ENCODE peak calls at places on chromosomes 12 and 14, in five cellular contexts. T, S, J, V and L are unnamed samples.

GRCh38 chr12:94536040-94536965 is 76.6 kb upstream of the CEP83 start:
- DNase-seq in J (no peak), V (no peak), T (no peak), S (no peak), L (no peak)

GRCh38 chr12:104022816-104023215 is 27.2 kb downstream of the GLT8D2 start:
- DNase-seq in V (no peak), S (no peak), T (no peak), J (no peak), L (no peak)

GRCh38 chr12:75632452-75632851 is 121.0 kb upstream of the KRR1 start:
- DNase-seq in V (no peak), T (peak; percentile 77), J (no peak), S (no peak), L (no peak)

GRCh38 chr12:132545183-132545953 is 55.4 kb downstream of the FBRSL1 start:
- DNase-seq in J (no peak), T (no peak), S (no peak), V (no peak), L (no peak)

GRCh38 chr14:55297611-55298323 is 26.5 kb downstream of the FBXO34 start:
- DNase-seq in V (peak; percentile 72), S (peak; percentile 60), J (no peak), T (no peak), L (no peak)

GRCh38 chr14:100028990-100029677 is 36.1 kb upstream of the EVL start:
- DNase-seq in V (peak; percentile 21), S (no peak), T (no peak), J (no peak), L (no peak)

GRCh38 chr12:48132826-48133225 is 13.7 kb downstream of the PFKM start:
- DNase-seq in V (no peak), S (no peak), J (no peak), T (no peak), L (no peak)

GRCh38 chr12:82458101-82458500 is 99.8 kb downstream of the METTL25 start:
- DNase-seq in S (no peak), T (no peak), V (peak; percentile 13), J (no peak), L (no peak)

GRCh38 chr14:104742586-104743455 is 10.1 kb upstream of the SIVA1 start:
- DNase-seq in J (no peak), T (no peak), V (no peak), S (no peak), L (no peak)

GRCh38 chr14:99395904-99396530 is 84.6 kb downstream of the SETD3 start:
- DNase-seq in V (peak; percentile 83), T (no peak), S (no peak), J (peak; percentile 7), L (no peak)

GRCh38 chr12:14774944-14775651 is 28.2 kb downstream of the WBP11 start:
- DNase-seq in S (peak; percentile 62), J (no peak), V (peak; percentile 37), T (peak; percentile 51), L (peak; percentile 49)

GRCh38 chr14:75563931-75564330 is 14.5 kb upstream of the FLVCR2 start:
- DNase-seq in T (no peak), V (peak; percentile 34), S (no peak), J (no peak), L (no peak)

GRCh38 chr12:54744590-54744989 is 96.4 kb upstream of the DCD start:
- DNase-seq in S (no peak), J (no peak), V (no peak), T (no peak), L (no peak)

GRCh38 chr12:58575281-58575680 is 345.0 kb downstream of the LRIG3 start:
- DNase-seq in T (no peak), S (no peak), J (no peak), V (peak; percentile 34), L (no peak)

GRCh38 chr14:104280085-104280901 is 141.9 kb downstream of the KIF26A start:
- DNase-seq in J (no peak), V (no peak), T (no peak), S (no peak), L (no peak)

GRCh38 chr12:68080577-68080976 is 79.0 kb downstream of the IFNG start:
- DNase-seq in S (no peak), T (peak; percentile 66), V (no peak), J (no peak), L (no peak)

GRCh38 chr14:56180754-56181542 is 62.7 kb downstream of the PELI2 start:
- DNase-seq in J (no peak), V (no peak), T (no peak), S (no peak), L (no peak)

GRCh38 chr12:50515587-50515986 is 10.8 kb downstream of the DIP2B start:
- DNase-seq in T (no peak), V (no peak), S (no peak), J (no peak), L (no peak)

GRCh38 chr14:105901226-105901625 is 374.8 kb downstream of the TMEM121 start:
- DNase-seq in T (no peak), V (no peak), S (no peak), J (no peak), L (no peak)

GRCh38 chr14:53542692-53543091 is 389.6 kb upstream of the DDHD1 start:
- DNase-seq in T (no peak), V (peak; percentile 75), J (no peak), S (peak; percentile 40), L (peak; percentile 15)

GRCh38 chr14:93067088-93067487 is 48.6 kb downstream of the ITPK1 start:
- DNase-seq in J (no peak), S (no peak), T (no peak), V (no peak), L (no peak)

GRCh38 chr14:25069889-25070288 is 19.9 kb upstream of the STXBP6 start:
- DNase-seq in T (no peak), J (no peak), V (no peak), S (no peak), L (no peak)

GRCh38 chr14:30572771-30573170 is 13.8 kb downstream of the G2E3 start:
- DNase-seq in V (no peak), S (no peak), J (no peak), T (no peak), L (no peak)

GRCh38 chr14:30572237-30572636 is 13.3 kb downstream of the G2E3 start:
- DNase-seq in S (no peak), J (no peak), T (no peak), V (no peak), L (no peak)

GRCh38 chr14:30573203-30573814 is 14.4 kb downstream of the G2E3 start:
- DNase-seq in J (no peak), S (no peak), T (no peak), V (peak; percentile 37), L (no peak)

GRCh38 chr14:30569903-30570226 is 10.9 kb downstream of the G2E3 start:
- DNase-seq in T (no peak), S (no peak), V (no peak), J (no peak), L (no peak)

DNA sequence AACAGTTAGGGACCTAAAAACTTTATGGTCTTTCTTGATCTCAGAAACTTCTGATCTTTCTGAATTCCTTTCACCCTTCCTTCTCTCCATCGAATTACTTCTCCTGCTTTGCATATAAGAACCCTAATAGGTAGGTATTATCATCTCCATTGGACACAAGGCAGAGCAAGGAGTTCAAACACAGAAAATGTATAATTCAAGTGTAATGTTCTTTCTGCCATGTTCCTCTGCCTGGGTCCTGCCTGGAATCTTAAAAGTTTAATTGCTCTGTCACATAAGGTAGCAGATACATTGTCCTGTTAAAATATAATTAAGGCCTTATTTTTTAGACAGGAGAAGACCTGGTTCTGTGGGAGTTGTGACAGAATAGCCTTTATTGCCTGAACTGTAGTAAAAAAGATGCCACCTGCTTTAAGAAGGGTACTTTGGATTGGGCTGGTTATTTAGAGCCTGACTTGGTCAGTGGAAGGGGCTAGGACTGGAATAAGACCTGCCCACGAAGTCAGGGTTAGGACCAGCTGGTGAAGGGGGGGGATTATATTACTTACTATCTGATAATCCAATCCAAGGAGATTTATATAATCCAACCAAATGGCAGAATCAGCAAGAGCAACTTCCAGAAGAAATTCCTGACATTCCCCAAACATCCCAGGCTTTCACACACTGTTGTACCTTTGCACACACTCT is 10.4 kb downstream of the G2E3 start:
- DNase-seq in V (no peak), T (peak; percentile 32), J (no peak), S (no peak), L (no peak)
- TF ChIP-seq EZH2phosphoT487 in V (no peak), T (no peak), J (no peak), S (no peak), L (no peak)

GRCh38 chr14:61891810-61892209 is 129.6 kb downstream of the SNAPC1 start:
- DNase-seq in J (no peak), V (peak; percentile 71), S (no peak), T (no peak), L (no peak)

GRCh38 chr14:61891251-61891650 is 129.0 kb downstream of the SNAPC1 start:
- DNase-seq in T (peak; percentile 30), S (no peak), J (no peak), V (peak; percentile 84), L (no peak)

GRCh38 chr14:61893371-61893940 is 131.2 kb downstream of the SNAPC1 start:
- DNase-seq in T (no peak), S (no peak), V (no peak), J (no peak), L (no peak)

GRCh38 chr14:61887628-61888027 is 125.4 kb downstream of the SNAPC1 start:
- DNase-seq in S (no peak), J (no peak), V (peak; percentile 18), T (no peak), L (no peak)

GRCh38 chr14:61889914-61890351 is 127.7 kb downstream of the SNAPC1 start:
- DNase-seq in T (no peak), J (no peak), S (no peak), V (no peak), L (no peak)
- TF ChIP-seq EZH2phosphoT487 in T (no peak), J (no peak), S (no peak), V (no peak), L (no peak)

GRCh38 chr12:30882706-30883105 is 43.8 kb upstream of the TSPAN11 start:
- DNase-seq in S (no peak), V (no peak), T (no peak), J (no peak), L (no peak)
- TF ChIP-seq EZH2phosphoT487 in S (no peak), V (no peak), T (no peak), J (no peak), L (no peak)

DNA sequence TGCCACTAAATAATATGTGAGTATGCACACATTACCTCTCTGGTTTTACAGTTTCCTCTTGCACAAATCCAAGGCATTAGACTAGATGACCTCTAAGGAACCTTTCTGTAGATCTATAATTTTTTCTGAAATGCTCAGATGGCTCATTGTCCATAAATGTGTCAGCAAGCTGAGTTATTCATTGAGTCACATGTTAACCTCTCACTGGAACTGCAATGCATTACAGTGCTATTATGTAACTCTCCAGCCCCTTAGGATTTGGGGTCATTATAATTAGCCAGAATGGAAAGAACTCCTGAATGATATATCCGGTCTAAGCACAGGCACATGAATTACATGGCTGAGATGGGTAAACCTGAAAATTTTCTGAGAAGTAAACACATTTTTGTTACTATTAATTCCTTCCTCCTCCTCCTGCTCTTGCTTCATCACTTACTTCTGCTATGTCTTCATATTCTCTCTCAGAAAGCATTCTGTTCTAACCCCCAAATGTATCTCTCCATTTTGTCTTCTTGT is 20.3 kb upstream of the DRAM1 start:
- DNase-seq in V (peak; percentile 64), T (no peak), S (peak; percentile 18), J (no peak), L (no peak)
- TF ChIP-seq EZH2phosphoT487 in V (no peak), T (no peak), S (no peak), J (no peak), L (no peak)

GRCh38 chr14:65558363-65558762 is 145.8 kb downstream of the FUT8 start:
- DNase-seq in J (no peak), S (no peak), T (no peak), V (no peak), L (no peak)
- TF ChIP-seq EZH2phosphoT487 in J (no peak), S (no peak), T (no peak), V (no peak), L (no peak)

GRCh38 chr12:89965993-89966392 is 257.4 kb upstream of the ATP2B1 start:
- DNase-seq in T (no peak), S (no peak), V (no peak), J (no peak), L (no peak)
- TF ChIP-seq EZH2phosphoT487 in T (no peak), S (no peak), V (no peak), J (no peak), L (no peak)